ENCODE peak calls at places on chromosome 21, in six cellular contexts. One of them, this sample, is unnamed.

GRCh38 chr21:45538381-45539045 is 3.7 kb downstream of the SLC19A1 start:
- DNase-seq in stimulated activated CD4-positive, alpha-beta T cell treated with anti-CD3 and anti-CD28 coated beads, Interleukin-2, amount 100 ng/mL, for 24 hours: no peak
- DNase-seq in A172: no peak
- DNase-seq in sigmoid colon: peak; percentile 62
- DNase-seq in fibroblast of lung: no peak
- DNase-seq in Calu3: no peak
- DNase-seq in this sample: no peak

GRCh38 chr21:41542727-41543126 is 34.8 kb upstream of the TMPRSS2 start:
- DNase-seq in stimulated activated CD4-positive, alpha-beta T cell treated with anti-CD3 and anti-CD28 coated beads, Interleukin-2, amount 100 ng/mL, for 24 hours: no peak
- DNase-seq in A172: no peak
- DNase-seq in sigmoid colon: no peak
- DNase-seq in fibroblast of lung: no peak
- DNase-seq in Calu3: no peak
- DNase-seq in this sample: no peak

GRCh38 chr21:15645830-15646229 is 84.0 kb upstream of the USP25 start:
- DNase-seq in stimulated activated CD4-positive, alpha-beta T cell treated with anti-CD3 and anti-CD28 coated beads, Interleukin-2, amount 100 ng/mL, for 24 hours: no peak
- DNase-seq in A172: no peak
- DNase-seq in sigmoid colon: no peak
- DNase-seq in fibroblast of lung: no peak
- DNase-seq in Calu3: no peak
- DNase-seq in this sample: no peak

GRCh38 chr21:34185051-34185750 is 111.8 kb downstream of the MRPS6 start:
- DNase-seq in stimulated activated CD4-positive, alpha-beta T cell treated with anti-CD3 and anti-CD28 coated beads, Interleukin-2, amount 100 ng/mL, for 24 hours: no peak
- DNase-seq in A172: no peak
- DNase-seq in sigmoid colon: peak; percentile 48
- DNase-seq in fibroblast of lung: no peak
- DNase-seq in Calu3: no peak
- DNase-seq in this sample: no peak

GRCh38 chr21:46543306-46543705 is 61.6 kb downstream of the S100B start:
- DNase-seq in stimulated activated CD4-positive, alpha-beta T cell treated with anti-CD3 and anti-CD28 coated beads, Interleukin-2, amount 100 ng/mL, for 24 hours: no peak
- DNase-seq in A172: no peak
- DNase-seq in sigmoid colon: peak; percentile 40
- DNase-seq in fibroblast of lung: no peak
- DNase-seq in Calu3: no peak
- DNase-seq in this sample: no peak

GRCh38 chr21:45317401-45318145 is 29.9 kb upstream of the POFUT2 start:
- DNase-seq in stimulated activated CD4-positive, alpha-beta T cell treated with anti-CD3 and anti-CD28 coated beads, Interleukin-2, amount 100 ng/mL, for 24 hours: no peak
- DNase-seq in A172: peak; percentile 95
- DNase-seq in sigmoid colon: peak; percentile 64
- DNase-seq in fibroblast of lung: peak; percentile 92
- DNase-seq in Calu3: no peak
- DNase-seq in this sample: peak; percentile 91

GRCh38 chr21:45524756-45525152 is 17.5 kb downstream of the SLC19A1 start:
- DNase-seq in stimulated activated CD4-positive, alpha-beta T cell treated with anti-CD3 and anti-CD28 coated beads, Interleukin-2, amount 100 ng/mL, for 24 hours: no peak
- DNase-seq in A172: no peak
- DNase-seq in sigmoid colon: peak; percentile 46
- DNase-seq in fibroblast of lung: no peak
- DNase-seq in Calu3: no peak
- DNase-seq in this sample: no peak

GRCh38 chr21:27425172-27425571 is 458.3 kb upstream of the ADAMTS5 start:
- DNase-seq in stimulated activated CD4-positive, alpha-beta T cell treated with anti-CD3 and anti-CD28 coated beads, Interleukin-2, amount 100 ng/mL, for 24 hours: no peak
- DNase-seq in A172: peak; percentile 13
- DNase-seq in sigmoid colon: no peak
- DNase-seq in fibroblast of lung: no peak
- DNase-seq in Calu3: no peak
- DNase-seq in this sample: no peak

GRCh38 chr21:44773291-44773932 is 28.2 kb downstream of the UBE2G2 start:
- DNase-seq in stimulated activated CD4-positive, alpha-beta T cell treated with anti-CD3 and anti-CD28 coated beads, Interleukin-2, amount 100 ng/mL, for 24 hours: no peak
- DNase-seq in A172: no peak
- DNase-seq in sigmoid colon: no peak
- DNase-seq in fibroblast of lung: no peak
- DNase-seq in Calu3: no peak
- DNase-seq in this sample: no peak

GRCh38 chr21:16302851-16303282 is 573.1 kb downstream of the USP25 start:
- DNase-seq in stimulated activated CD4-positive, alpha-beta T cell treated with anti-CD3 and anti-CD28 coated beads, Interleukin-2, amount 100 ng/mL, for 24 hours: no peak
- DNase-seq in A172: peak; percentile 67
- DNase-seq in sigmoid colon: peak; percentile 76
- DNase-seq in fibroblast of lung: no peak
- DNase-seq in Calu3: no peak
- DNase-seq in this sample: no peak

GRCh38 chr21:16013570-16013969 is 283.8 kb downstream of the USP25 start:
- DNase-seq in stimulated activated CD4-positive, alpha-beta T cell treated with anti-CD3 and anti-CD28 coated beads, Interleukin-2, amount 100 ng/mL, for 24 hours: no peak
- DNase-seq in A172: no peak
- DNase-seq in sigmoid colon: no peak
- DNase-seq in fibroblast of lung: no peak
- DNase-seq in Calu3: no peak
- DNase-seq in this sample: no peak

GRCh38 chr21:38311765-38312164 is 55.0 kb downstream of the KCNJ15 start:
- DNase-seq in stimulated activated CD4-positive, alpha-beta T cell treated with anti-CD3 and anti-CD28 coated beads, Interleukin-2, amount 100 ng/mL, for 24 hours: no peak
- DNase-seq in A172: peak; percentile 85
- DNase-seq in sigmoid colon: no peak
- DNase-seq in fibroblast of lung: no peak
- DNase-seq in Calu3: no peak
- DNase-seq in this sample: no peak

GRCh38 chr21:38151021-38151645 is 105.7 kb upstream of the KCNJ15 start:
- DNase-seq in stimulated activated CD4-positive, alpha-beta T cell treated with anti-CD3 and anti-CD28 coated beads, Interleukin-2, amount 100 ng/mL, for 24 hours: no peak
- DNase-seq in A172: no peak
- DNase-seq in sigmoid colon: no peak
- DNase-seq in fibroblast of lung: no peak
- DNase-seq in Calu3: no peak
- DNase-seq in this sample: no peak

This sample was measured in dermis microvascular lymphatic vessel endothelial cell.